ENCODE peak calls at places on chromosome 20, in eight cellular contexts. One of them, this sample, is unnamed. For H3K27me3 and H3K4me1, the result is how much of the 10 kb centered on the place peaks cover.

GRCh38 chr20:8318999-8319614 is 187.0 kb downstream of the PLCB1 start:
- DNase-seq in uterus: no peak
- DNase-seq in heart left ventricle: no peak
- DNase-seq in esophagus squamous epithelium: no peak
- DNase-seq in iPS DF 6.9: no peak
- DNase-seq in keratinocyte: no peak
- DNase-seq in adipocyte: no peak
- DNase-seq in CD8-positive, alpha-beta T cell: no peak
- DNase-seq in this sample: no peak

GRCh38 chr20:57390604-57391438 is at the start of gene RBM38:
- DNase-seq in uterus: peak
- DNase-seq in heart left ventricle: peak
- DNase-seq in esophagus squamous epithelium: no peak
- DNase-seq in iPS DF 6.9: no peak
- DNase-seq in keratinocyte: no peak
- DNase-seq in adipocyte: peak
- DNase-seq in CD8-positive, alpha-beta T cell: peak
- DNase-seq in this sample: no peak

GRCh38 chr20:42432931-42433330 is 756.8 kb downstream of the PTPRT start:
- DNase-seq in uterus: no peak
- DNase-seq in heart left ventricle: peak
- DNase-seq in esophagus squamous epithelium: no peak
- DNase-seq in iPS DF 6.9: no peak
- DNase-seq in keratinocyte: no peak
- DNase-seq in adipocyte: no peak
- DNase-seq in CD8-positive, alpha-beta T cell: no peak
- DNase-seq in this sample: no peak

GRCh38 chr20:40314278-40314677 is 374.8 kb downstream of the MAFB start:
- DNase-seq in uterus: no peak
- DNase-seq in heart left ventricle: no peak
- DNase-seq in esophagus squamous epithelium: no peak
- DNase-seq in iPS DF 6.9: no peak
- DNase-seq in keratinocyte: no peak
- DNase-seq in adipocyte: no peak
- DNase-seq in CD8-positive, alpha-beta T cell: no peak
- DNase-seq in this sample: no peak

GRCh38 chr20:52684911-52685310 is 287.2 kb upstream of the TSHZ2 start:
- DNase-seq in uterus: no peak
- DNase-seq in heart left ventricle: no peak
- DNase-seq in esophagus squamous epithelium: no peak
- DNase-seq in iPS DF 6.9: no peak
- DNase-seq in keratinocyte: no peak
- DNase-seq in adipocyte: no peak
- DNase-seq in CD8-positive, alpha-beta T cell: no peak
- DNase-seq in this sample: no peak

GRCh38 chr20:58010666-58011065 is 217.8 kb downstream of the ANKRD60 start:
- DNase-seq in uterus: no peak
- DNase-seq in heart left ventricle: no peak
- DNase-seq in esophagus squamous epithelium: no peak
- DNase-seq in iPS DF 6.9: no peak
- DNase-seq in keratinocyte: no peak
- DNase-seq in adipocyte: no peak
- DNase-seq in CD8-positive, alpha-beta T cell: no peak
- DNase-seq in this sample: peak

GRCh38 chr20:7492257-7492656 is 448.0 kb downstream of the HAO1 start:
- DNase-seq in uterus: no peak
- DNase-seq in heart left ventricle: no peak
- DNase-seq in esophagus squamous epithelium: no peak
- DNase-seq in iPS DF 6.9: no peak
- DNase-seq in keratinocyte: no peak
- DNase-seq in adipocyte: no peak
- DNase-seq in CD8-positive, alpha-beta T cell: no peak
- DNase-seq in this sample: no peak

GRCh38 chr20:59525500-59526241 is 78.7 kb upstream of the PHACTR3 start:
- DNase-seq in uterus: no peak
- DNase-seq in heart left ventricle: peak
- DNase-seq in esophagus squamous epithelium: no peak
- DNase-seq in iPS DF 6.9: peak
- DNase-seq in keratinocyte: no peak
- DNase-seq in adipocyte: peak
- DNase-seq in CD8-positive, alpha-beta T cell: no peak
- DNase-seq in this sample: no peak

GRCh38 chr20:37590938-37591490 is 63.3 kb upstream of the BLCAP start:
- DNase-seq in uterus: no peak
- DNase-seq in heart left ventricle: no peak
- DNase-seq in esophagus squamous epithelium: no peak
- DNase-seq in iPS DF 6.9: no peak
- DNase-seq in keratinocyte: no peak
- DNase-seq in adipocyte: no peak
- DNase-seq in CD8-positive, alpha-beta T cell: no peak
- DNase-seq in this sample: no peak

GRCh38 chr20:12970372-12970821 is 38.4 kb upstream of the SPTLC3 start:
- DNase-seq in uterus: no peak
- DNase-seq in heart left ventricle: no peak
- DNase-seq in esophagus squamous epithelium: no peak
- DNase-seq in iPS DF 6.9: peak
- DNase-seq in keratinocyte: no peak
- DNase-seq in adipocyte: peak
- DNase-seq in CD8-positive, alpha-beta T cell: no peak
- DNase-seq in this sample: no peak

GRCh38 chr20:47328841-47329448 is 27.6 kb downstream of the ZMYND8 start:
- DNase-seq in uterus: peak
- DNase-seq in heart left ventricle: no peak
- DNase-seq in esophagus squamous epithelium: no peak
- DNase-seq in iPS DF 6.9: no peak
- DNase-seq in keratinocyte: no peak
- DNase-seq in adipocyte: no peak
- DNase-seq in CD8-positive, alpha-beta T cell: no peak
- DNase-seq in this sample: no peak

GRCh38 chr20:47024461-47024937 is 129.9 kb downstream of the EYA2 start:
- DNase-seq in uterus: no peak
- DNase-seq in heart left ventricle: no peak
- DNase-seq in esophagus squamous epithelium: no peak
- DNase-seq in iPS DF 6.9: no peak
- DNase-seq in keratinocyte: no peak
- DNase-seq in adipocyte: peak
- DNase-seq in CD8-positive, alpha-beta T cell: no peak
- DNase-seq in this sample: no peak

GRCh38 chr20:1019344-1019743 is 17.2 kb upstream of the RSPO4 start:
- DNase-seq in uterus: no peak
- DNase-seq in heart left ventricle: no peak
- DNase-seq in esophagus squamous epithelium: no peak
- DNase-seq in iPS DF 6.9: no peak
- DNase-seq in keratinocyte: no peak
- DNase-seq in adipocyte: no peak
- DNase-seq in CD8-positive, alpha-beta T cell: no peak
- DNase-seq in this sample: no peak

GRCh38 chr20:1020614-1021013 is 18.5 kb upstream of the RSPO4 start:
- DNase-seq in uterus: no peak
- DNase-seq in heart left ventricle: no peak
- DNase-seq in esophagus squamous epithelium: no peak
- DNase-seq in iPS DF 6.9: no peak
- DNase-seq in keratinocyte: no peak
- DNase-seq in adipocyte: no peak
- DNase-seq in CD8-positive, alpha-beta T cell: no peak
- DNase-seq in this sample: no peak

GRCh38 chr20:1015181-1015580 is 13.1 kb upstream of the RSPO4 start:
- DNase-seq in uterus: no peak
- DNase-seq in heart left ventricle: no peak
- DNase-seq in esophagus squamous epithelium: no peak
- DNase-seq in iPS DF 6.9: no peak
- DNase-seq in keratinocyte: no peak
- DNase-seq in adipocyte: no peak
- DNase-seq in CD8-positive, alpha-beta T cell: no peak
- DNase-seq in this sample: no peak

GRCh38 chr20:1014471-1014870 is 12.4 kb upstream of the RSPO4 start:
- DNase-seq in uterus: no peak
- DNase-seq in heart left ventricle: no peak
- DNase-seq in esophagus squamous epithelium: no peak
- DNase-seq in iPS DF 6.9: no peak
- DNase-seq in keratinocyte: no peak
- DNase-seq in adipocyte: no peak
- DNase-seq in CD8-positive, alpha-beta T cell: no peak
- DNase-seq in this sample: no peak

DNA sequence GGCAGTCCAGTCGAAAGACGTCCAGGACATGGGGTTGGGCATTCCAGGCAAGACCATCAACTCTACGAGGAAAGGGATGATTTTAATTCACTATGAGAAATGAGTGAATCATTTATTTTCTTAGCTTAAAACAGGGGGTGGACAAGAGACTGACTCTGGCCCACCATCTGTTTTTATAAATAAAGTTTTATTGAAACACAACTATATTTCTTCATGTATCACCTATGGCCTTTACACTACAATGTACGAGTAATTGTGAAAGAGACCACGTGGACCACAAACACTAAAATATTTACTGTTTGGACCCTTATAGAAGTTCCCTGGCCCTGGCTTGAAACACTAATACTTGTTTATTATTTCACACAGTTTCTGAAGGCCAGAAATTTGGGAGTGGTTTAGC is 15.6 kb upstream of the RSPO4 start:
- DNase-seq in uterus: no peak
- DNase-seq in heart left ventricle: no peak
- DNase-seq in esophagus squamous epithelium: no peak
- DNase-seq in iPS DF 6.9: no peak
- DNase-seq in keratinocyte: no peak
- DNase-seq in adipocyte: no peak
- DNase-seq in CD8-positive, alpha-beta T cell: no peak
- DNase-seq in this sample: no peak
- H3K27me3 ChIP-seq in uterus: under half
- H3K27me3 ChIP-seq in heart left ventricle: under half
- H3K27me3 ChIP-seq in esophagus squamous epithelium: under half
- H3K27me3 ChIP-seq in iPS DF 6.9: under half
- H3K27me3 ChIP-seq in keratinocyte: under half
- H3K27me3 ChIP-seq in adipocyte: under half
- H3K27me3 ChIP-seq in CD8-positive, alpha-beta T cell: under half
- H3K27me3 ChIP-seq in this sample: under half

DNA sequence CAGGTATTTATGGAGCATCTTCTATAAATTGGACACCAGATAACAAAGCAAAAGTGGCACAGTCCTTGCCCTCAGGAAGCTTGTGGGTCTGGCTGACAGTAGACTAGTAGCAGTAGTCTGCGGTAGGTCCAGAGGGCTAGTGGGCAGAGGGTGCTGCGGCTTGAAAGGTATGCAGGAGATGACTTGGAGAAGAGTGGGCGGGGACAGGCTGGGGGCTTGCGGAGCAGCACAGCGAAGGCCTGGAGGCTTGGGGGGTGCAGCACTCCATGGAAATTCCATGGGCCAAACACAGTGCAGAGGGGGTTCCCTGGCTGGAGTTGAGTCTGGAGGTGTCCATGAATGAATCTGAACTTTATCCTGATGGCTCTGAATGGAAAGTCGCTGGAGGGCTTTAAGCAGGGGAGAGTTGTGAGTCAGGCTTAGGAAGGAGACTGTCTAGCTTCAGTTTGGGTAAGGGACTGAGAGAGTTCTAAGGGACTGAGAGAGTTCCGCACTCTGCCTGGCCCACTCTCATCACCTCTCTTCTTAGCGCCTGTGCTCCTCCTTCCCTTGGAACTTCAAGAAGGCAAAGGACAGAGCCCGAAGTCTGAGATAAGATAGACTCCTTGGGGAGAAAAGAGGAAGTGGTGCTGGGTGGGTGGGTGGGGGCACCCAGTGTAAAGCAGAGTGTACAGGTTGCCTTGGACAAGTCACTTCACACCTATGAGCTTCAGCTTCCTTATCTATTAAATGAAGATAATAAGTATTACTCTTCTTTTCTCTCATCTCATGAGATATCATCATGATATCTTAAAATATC is 8.8 kb downstream of the PKIG start:
- DNase-seq in uterus: no peak
- DNase-seq in heart left ventricle: no peak
- DNase-seq in esophagus squamous epithelium: no peak
- DNase-seq in iPS DF 6.9: no peak
- DNase-seq in keratinocyte: no peak
- DNase-seq in adipocyte: no peak
- DNase-seq in CD8-positive, alpha-beta T cell: no peak
- DNase-seq in this sample: no peak
- H3K4me1 ChIP-seq in uterus: under half
- H3K4me1 ChIP-seq in heart left ventricle: under half
- H3K4me1 ChIP-seq in esophagus squamous epithelium: under half
- H3K4me1 ChIP-seq in iPS DF 6.9: under half
- H3K4me1 ChIP-seq in keratinocyte: under half
- H3K4me1 ChIP-seq in adipocyte: under half
- H3K4me1 ChIP-seq in CD8-positive, alpha-beta T cell: under half
- H3K4me1 ChIP-seq in this sample: under half

GRCh38 chr20:55882286-55882685 is 123.0 kb downstream of the CBLN4 start:
- DNase-seq in uterus: no peak
- DNase-seq in heart left ventricle: no peak
- DNase-seq in esophagus squamous epithelium: no peak
- DNase-seq in iPS DF 6.9: no peak
- DNase-seq in keratinocyte: no peak
- DNase-seq in adipocyte: no peak
- DNase-seq in CD8-positive, alpha-beta T cell: no peak
- DNase-seq in this sample: no peak
- H3K27me3 ChIP-seq in uterus: under half
- H3K27me3 ChIP-seq in heart left ventricle: under half
- H3K27me3 ChIP-seq in esophagus squamous epithelium: under half
- H3K27me3 ChIP-seq in iPS DF 6.9: under half
- H3K27me3 ChIP-seq in keratinocyte: under half
- H3K27me3 ChIP-seq in adipocyte: under half
- H3K27me3 ChIP-seq in CD8-positive, alpha-beta T cell: under half
- H3K27me3 ChIP-seq in this sample: under half

GRCh38 chr20:24587384-24588046 is 118.1 kb downstream of the SYNDIG1 start:
- DNase-seq in uterus: no peak
- DNase-seq in heart left ventricle: no peak
- DNase-seq in esophagus squamous epithelium: no peak
- DNase-seq in iPS DF 6.9: no peak
- DNase-seq in keratinocyte: no peak
- DNase-seq in adipocyte: peak
- DNase-seq in CD8-positive, alpha-beta T cell: no peak
- DNase-seq in this sample: no peak
- H3K4me1 ChIP-seq in uterus: under half
- H3K4me1 ChIP-seq in heart left ventricle: under half
- H3K4me1 ChIP-seq in esophagus squamous epithelium: under half
- H3K4me1 ChIP-seq in iPS DF 6.9: under half
- H3K4me1 ChIP-seq in keratinocyte: under half
- H3K4me1 ChIP-seq in adipocyte: under half
- H3K4me1 ChIP-seq in CD8-positive, alpha-beta T cell: under half
- H3K4me1 ChIP-seq in this sample: under half

GRCh38 chr20:62995481-62995880 is 11.3 kb downstream of the BHLHE23 start:
- DNase-seq in uterus: no peak
- DNase-seq in heart left ventricle: no peak
- DNase-seq in esophagus squamous epithelium: no peak
- DNase-seq in iPS DF 6.9: no peak
- DNase-seq in keratinocyte: no peak
- DNase-seq in adipocyte: no peak
- DNase-seq in CD8-positive, alpha-beta T cell: no peak
- DNase-seq in this sample: no peak
- H3K27me3 ChIP-seq in uterus: under half
- H3K27me3 ChIP-seq in heart left ventricle: under half
- H3K27me3 ChIP-seq in esophagus squamous epithelium: half or more
- H3K27me3 ChIP-seq in iPS DF 6.9: under half
- H3K27me3 ChIP-seq in keratinocyte: half or more
- H3K27me3 ChIP-seq in adipocyte: half or more
- H3K27me3 ChIP-seq in CD8-positive, alpha-beta T cell: under half
- H3K27me3 ChIP-seq in this sample: under half

GRCh38 chr20:51525241-51526104 is 17.0 kb downstream of the NFATC2 start:
- DNase-seq in uterus: no peak
- DNase-seq in heart left ventricle: no peak
- DNase-seq in esophagus squamous epithelium: no peak
- DNase-seq in iPS DF 6.9: no peak
- DNase-seq in keratinocyte: no peak
- DNase-seq in adipocyte: no peak
- DNase-seq in CD8-positive, alpha-beta T cell: no peak
- DNase-seq in this sample: no peak
- H3K4me1 ChIP-seq in uterus: under half
- H3K4me1 ChIP-seq in heart left ventricle: under half
- H3K4me1 ChIP-seq in esophagus squamous epithelium: under half
- H3K4me1 ChIP-seq in iPS DF 6.9: under half
- H3K4me1 ChIP-seq in keratinocyte: under half
- H3K4me1 ChIP-seq in adipocyte: under half
- H3K4me1 ChIP-seq in CD8-positive, alpha-beta T cell: half or more
- H3K4me1 ChIP-seq in this sample: under half